ENCODE peak calls at places on chromosomes 11 and 22, in five cellular contexts. A is IMR-90, P is H9, C is trophoblast cell, F is neuronal stem cell. S is an unnamed sample.

GRCh38 chr11:57311109-57311936 is 13.4 kb downstream of the TNKS1BP1 start:
- DNase-seq in F (peak), P (peak), A (peak), C (peak), S (peak)

GRCh38 chr22:38411016-38411415 is 44.0 kb downstream of the KCNJ4 start:
- DNase-seq in F (no peak), C (no peak), A (no peak), P (no peak), S (no peak)

GRCh38 chr22:24186892-24187670 is 5.8 kb downstream of the SUSD2 start:
- DNase-seq in F (no peak), C (no peak), P (no peak), A (no peak), S (no peak)

GRCh38 chr11:121451982-121452608 is at the start of gene SORL1:
- DNase-seq in P (peak), C (peak), F (peak), A (peak), S (peak)

GRCh38 chr22:23478175-23478574 is 101.9 kb downstream of the IGLL1 start:
- DNase-seq in P (no peak), C (peak), A (no peak), F (no peak), S (peak)

GRCh38 chr22:50621948-50622722 is 5.8 kb downstream of the ARSA start:
- DNase-seq in F (no peak), C (peak), P (peak), A (no peak), S (no peak)

GRCh38 chr11:118435233-118435892 is 929 bp upstream of the KMT2A start:
- DNase-seq in P (peak), F (peak), A (peak), C (no peak), S (peak)

GRCh38 chr11:13923716-13924650 is 38.5 kb upstream of the SPON1 start:
- DNase-seq in P (no peak), F (no peak), C (no peak), A (no peak), S (no peak)

GRCh38 chr11:12060385-12060980 is 49.9 kb upstream of the MICAL2 start:
- DNase-seq in F (no peak), A (no peak), P (no peak), C (no peak), S (no peak)

GRCh38 chr22:42699281-42699681 is 21.4 kb downstream of the A4GALT start:
- DNase-seq in P (no peak), A (no peak), C (no peak), F (no peak), S (no peak)

GRCh38 chr22:37213941-37214340 is 1.7 kb upstream of the SSTR3 start:
- DNase-seq in C (no peak), F (no peak), P (no peak), A (no peak), S (no peak)

GRCh38 chr11:76999597-76999996 is 34.6 kb upstream of the B3GNT6 start:
- DNase-seq in P (no peak), A (no peak), C (no peak), F (no peak), S (no peak)

GRCh38 chr11:71484248-71485062 is 31.5 kb downstream of the NADSYN1 start:
- DNase-seq in C (no peak), F (no peak), P (no peak), A (no peak), S (no peak)

GRCh38 chr11:44468338-44468988 is 97.0 kb upstream of the CD82 start:
- DNase-seq in C (no peak), P (no peak), F (no peak), A (no peak), S (no peak)

GRCh38 chr11:44333271-44334218 is 23.6 kb upstream of the ALX4 start:
- DNase-seq in F (no peak), C (peak), P (no peak), A (peak), S (no peak)

GRCh38 chr11:119297938-119298337 is 19.0 kb downstream of the MCAM start:
- DNase-seq in P (no peak), C (no peak), F (no peak), A (no peak), S (no peak)

DNA sequence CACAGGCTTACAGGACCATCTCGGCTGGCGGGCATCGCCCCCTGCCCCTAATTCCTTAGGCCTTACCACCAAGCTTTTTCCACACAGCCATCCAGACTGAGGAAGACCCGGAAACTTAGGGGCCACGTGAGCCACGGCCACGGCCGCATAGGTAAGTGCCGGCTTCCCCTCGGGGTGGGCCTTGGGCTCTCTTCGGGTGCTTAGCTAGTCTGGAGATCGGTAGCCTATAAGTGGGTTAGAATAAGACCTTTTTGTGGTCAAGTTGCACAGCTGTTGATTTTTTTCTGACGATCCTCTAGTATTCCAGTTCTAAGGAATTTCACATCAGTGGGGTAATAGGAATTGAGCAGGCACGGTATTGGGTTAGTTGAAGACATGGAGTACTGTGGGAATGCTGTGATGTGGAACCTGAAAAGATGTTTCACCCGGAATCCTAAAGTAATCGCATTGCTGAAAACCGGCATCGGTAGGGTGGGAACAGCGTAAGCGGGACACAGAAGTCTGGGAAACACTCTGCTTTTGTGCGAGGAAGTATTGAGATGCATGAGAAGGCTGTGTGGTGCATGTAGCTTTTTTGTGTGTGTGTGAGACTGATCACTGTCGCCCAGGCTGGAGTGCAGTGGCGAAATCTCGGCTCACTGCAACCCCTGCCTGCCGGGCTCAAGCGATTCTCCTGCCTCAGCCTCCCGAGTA is 669 bp downstream of the RPL27A start:
- DNase-seq in F (no peak), C (peak), A (no peak), P (no peak), S (no peak)
- H3K14ac ChIP-seq in F (no peak), C (peak), A (peak), P (peak), S (peak)

DNA sequence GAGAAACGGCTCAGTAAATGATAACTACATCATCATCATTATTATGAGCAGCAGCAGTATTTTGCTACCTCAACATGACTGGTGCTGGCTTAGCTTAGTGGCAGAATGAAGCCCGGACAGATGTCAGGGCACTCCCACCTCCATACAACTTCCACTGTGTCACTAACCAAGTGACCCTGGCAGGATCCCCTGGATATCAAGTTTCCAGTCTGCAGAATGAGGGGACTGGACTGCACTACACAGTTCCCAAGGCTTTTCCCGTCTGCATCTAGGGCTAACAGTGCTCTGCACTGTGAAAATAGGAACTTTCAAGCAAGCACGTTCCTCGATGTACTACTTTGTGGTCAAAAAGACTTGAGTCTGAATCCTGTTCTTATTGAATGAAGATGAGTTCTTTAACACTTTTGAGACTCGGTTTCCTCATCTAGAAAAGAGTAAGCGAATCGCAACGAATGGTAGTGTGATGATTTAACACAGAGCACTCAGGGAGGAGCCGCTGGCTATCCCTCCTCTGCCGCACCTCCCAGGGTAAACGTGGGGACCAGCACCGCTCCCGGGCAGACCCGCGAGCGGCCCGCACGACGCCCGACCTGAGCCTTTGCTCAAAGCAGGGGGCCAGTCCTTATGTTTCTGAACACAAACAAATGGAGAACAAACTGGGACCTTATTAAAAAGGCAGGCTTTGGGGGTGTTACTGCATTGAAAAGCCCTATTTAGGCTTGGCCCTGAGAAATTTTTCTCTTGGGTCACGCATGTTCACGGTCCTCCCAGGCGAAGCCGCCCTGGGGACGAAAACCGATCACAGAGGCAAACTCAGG is 910 bp downstream of the CLTCL1 start:
- DNase-seq in A (no peak), F (no peak), P (no peak), C (peak), S (peak)
- H3K4ac ChIP-seq in A (peak), F (no peak), P (no peak), C (no peak), S (no peak)

GRCh38 chr11:65860278-65861164 is at the start of gene MUS81:
- DNase-seq in F (peak), C (peak), P (peak), A (peak), S (peak)
- H3K14ac ChIP-seq in F (peak), C (peak), P (peak), A (peak), S (peak)

DNA sequence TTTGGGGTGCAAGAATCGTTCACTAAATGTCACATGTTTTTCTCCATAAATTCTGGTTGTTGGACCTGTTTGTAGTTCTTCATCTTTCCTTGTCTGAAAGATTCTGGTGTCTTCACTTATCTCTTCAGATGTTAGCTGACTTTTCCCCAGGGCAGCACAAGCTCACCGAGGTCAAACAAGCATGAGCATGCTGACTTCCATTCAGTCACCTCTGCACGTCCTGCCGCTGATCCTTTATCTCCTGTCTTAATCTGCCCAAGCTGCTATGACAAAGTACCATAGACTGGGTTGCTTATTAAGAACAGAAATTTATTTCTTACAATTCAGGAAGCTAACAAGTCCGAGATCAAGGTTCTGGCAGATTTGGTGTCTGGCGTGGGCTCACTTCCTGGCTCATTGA is 800.6 kb downstream of the NTM start:
- DNase-seq in P (no peak), F (no peak), A (no peak), C (no peak), S (no peak)
- H3K4ac ChIP-seq in P (no peak), F (no peak), A (no peak), C (no peak), S (no peak)

GRCh38 chr11:576791-577610 is 731 bp downstream of the PHRF1 start:
- DNase-seq in F (no peak), C (no peak), P (no peak), A (no peak), S (no peak)

GRCh38 chr11:575324-575995 is 810 bp upstream of the PHRF1 start:
- DNase-seq in A (no peak), P (no peak), C (peak), F (peak), S (peak)

GRCh38 chr11:575996-576756 is at the start of gene PHRF1:
- DNase-seq in C (peak), A (peak), P (peak), F (peak), S (peak)

GRCh38 chr11:573146-573759 is 3.0 kb upstream of the PHRF1 start:
- DNase-seq in F (no peak), C (no peak), A (no peak), P (no peak), S (no peak)

DNA sequence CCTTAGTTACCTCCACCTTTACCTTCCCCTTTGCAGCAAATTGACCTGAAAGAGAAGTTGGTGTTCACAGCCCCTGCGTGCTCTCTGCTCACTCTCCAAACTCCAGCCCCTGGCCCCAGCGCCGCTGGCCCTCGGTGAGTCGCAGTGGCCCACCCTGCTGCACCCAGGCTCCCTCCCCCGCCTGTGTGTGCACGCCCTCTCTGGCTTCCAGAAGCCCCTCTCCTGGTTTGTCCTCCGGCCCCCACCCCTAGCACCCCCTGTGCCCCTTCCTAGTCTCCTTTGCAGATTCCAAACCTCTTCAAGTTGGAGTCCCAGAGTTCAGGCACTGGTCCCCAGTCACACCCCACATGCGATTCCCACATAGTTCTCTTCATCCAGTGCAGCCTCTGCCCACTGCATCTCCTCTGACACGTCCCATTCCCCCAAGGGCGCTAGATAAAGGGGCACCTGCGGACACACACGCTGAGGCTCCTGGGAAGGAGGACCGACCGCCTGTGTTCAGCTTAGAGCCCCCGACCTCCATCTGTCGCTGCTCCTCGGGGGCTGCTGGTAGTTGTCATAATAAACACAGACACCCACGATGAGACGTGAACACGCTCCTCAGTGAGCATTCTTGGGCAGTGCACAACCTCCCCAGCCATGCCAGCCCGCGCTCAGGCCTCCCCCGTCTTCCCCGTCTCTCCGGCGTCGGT is 1.5 kb upstream of the PHRF1 start:
- DNase-seq in F (no peak), P (no peak), C (no peak), A (no peak), S (no peak)
- H3K14ac ChIP-seq in F (no peak), P (no peak), C (peak), A (peak), S (no peak)

DNA sequence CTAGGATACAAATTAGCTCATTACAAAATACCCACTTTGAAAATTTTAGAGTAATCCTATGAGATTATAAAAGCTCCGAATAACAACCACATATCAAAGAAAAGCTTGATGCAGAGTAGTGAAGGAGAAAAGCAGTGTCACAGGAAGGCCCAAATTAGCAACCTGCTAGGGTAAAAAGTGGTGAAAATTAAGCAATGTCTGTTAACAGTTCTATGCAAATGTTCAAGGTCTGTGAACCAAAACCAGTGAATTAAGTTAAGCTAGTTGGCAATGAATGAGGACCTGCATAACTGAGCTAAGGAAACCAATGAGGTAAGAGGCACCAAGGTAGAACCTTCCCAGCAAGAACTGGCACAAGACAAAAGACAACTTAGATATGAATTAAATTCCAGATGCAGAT is 29.6 kb downstream of the PRDM10 start:
- DNase-seq in A (no peak), C (no peak), F (no peak), P (no peak), S (no peak)
- H3K4ac ChIP-seq in A (no peak), C (no peak), F (no peak), P (no peak), S (no peak)